ENCODE peak calls at places on chromosome 19, in five cellular contexts. W, Z, C, L and F are unnamed samples.

GRCh38 chr19:56299688-56300087 is 15.0 kb downstream of the ZSCAN5A start:
- DNase-seq in C (no peak), W (no peak), L (no peak), Z (no peak), F (no peak)

GRCh38 chr19:35533822-35534521 is 716 bp downstream of the GAPDHS start:
- DNase-seq in L (no peak), W (peak), C (no peak), Z (no peak), F (peak)

GRCh38 chr19:18562086-18562485 is 4.4 kb downstream of the KXD1 start:
- DNase-seq in C (no peak), L (peak), W (no peak), Z (no peak), F (peak)

GRCh38 chr19:35641515-35642151 is at the start of gene ETV2:
- DNase-seq in W (peak), L (no peak), Z (no peak), C (no peak), F (peak)

GRCh38 chr19:51338563-51339312 is 3.2 kb downstream of the VSIG10L start:
- DNase-seq in W (peak), L (peak), Z (no peak), C (peak), F (peak)

GRCh38 chr19:42282810-42283247 is 13.8 kb downstream of the CIC start:
- DNase-seq in W (no peak), L (no peak), C (no peak), Z (no peak), F (no peak)

GRCh38 chr19:5547881-5548280 is 19.9 kb downstream of the TINCR start:
- DNase-seq in Z (peak), C (peak), L (no peak), W (no peak), F (peak)

GRCh38 chr19:16199275-16199932 is 1.7 kb downstream of the AP1M1 start:
- DNase-seq in L (no peak), Z (no peak), C (no peak), W (no peak), F (no peak)

GRCh38 chr19:37334179-37335071 is 36.5 kb upstream of the ZNF527 start:
- DNase-seq in C (peak), Z (peak), L (peak), W (peak), F (peak)

GRCh38 chr19:10812902-10813404 is 23.1 kb downstream of the TMED1 start:
- DNase-seq in L (no peak), W (no peak), C (no peak), Z (peak), F (peak)

GRCh38 chr19:36032251-36033104 is at the start of gene CLIP3:
- DNase-seq in W (no peak), Z (peak), C (peak), L (peak), F (peak)

GRCh38 chr19:8611391-8611883 is 922 bp upstream of the ADAMTS10 start:
- DNase-seq in C (no peak), Z (no peak), W (no peak), L (no peak), F (no peak)

GRCh38 chr19:53091413-53091812 is 11.8 kb downstream of the ZNF160 start:
- DNase-seq in W (no peak), C (no peak), Z (no peak), L (no peak), F (no peak)

GRCh38 chr19:29942404-29943261 is 594 bp downstream of the URI1 start:
- DNase-seq in L (peak), Z (no peak), C (peak), W (peak), F (no peak)

GRCh38 chr19:46466536-46467199 is 4.7 kb downstream of the PNMA8A start:
- DNase-seq in W (no peak), Z (peak), L (peak), C (no peak), F (peak)

GRCh38 chr19:56660381-56661105 is 11.0 kb downstream of the ZNF835 start:
- DNase-seq in Z (no peak), C (no peak), L (peak), W (no peak), F (no peak)

GRCh38 chr19:17074628-17075034 is 621 bp downstream of the HAUS8 start:
- DNase-seq in Z (no peak), W (peak), C (no peak), L (no peak), F (no peak)

DNA sequence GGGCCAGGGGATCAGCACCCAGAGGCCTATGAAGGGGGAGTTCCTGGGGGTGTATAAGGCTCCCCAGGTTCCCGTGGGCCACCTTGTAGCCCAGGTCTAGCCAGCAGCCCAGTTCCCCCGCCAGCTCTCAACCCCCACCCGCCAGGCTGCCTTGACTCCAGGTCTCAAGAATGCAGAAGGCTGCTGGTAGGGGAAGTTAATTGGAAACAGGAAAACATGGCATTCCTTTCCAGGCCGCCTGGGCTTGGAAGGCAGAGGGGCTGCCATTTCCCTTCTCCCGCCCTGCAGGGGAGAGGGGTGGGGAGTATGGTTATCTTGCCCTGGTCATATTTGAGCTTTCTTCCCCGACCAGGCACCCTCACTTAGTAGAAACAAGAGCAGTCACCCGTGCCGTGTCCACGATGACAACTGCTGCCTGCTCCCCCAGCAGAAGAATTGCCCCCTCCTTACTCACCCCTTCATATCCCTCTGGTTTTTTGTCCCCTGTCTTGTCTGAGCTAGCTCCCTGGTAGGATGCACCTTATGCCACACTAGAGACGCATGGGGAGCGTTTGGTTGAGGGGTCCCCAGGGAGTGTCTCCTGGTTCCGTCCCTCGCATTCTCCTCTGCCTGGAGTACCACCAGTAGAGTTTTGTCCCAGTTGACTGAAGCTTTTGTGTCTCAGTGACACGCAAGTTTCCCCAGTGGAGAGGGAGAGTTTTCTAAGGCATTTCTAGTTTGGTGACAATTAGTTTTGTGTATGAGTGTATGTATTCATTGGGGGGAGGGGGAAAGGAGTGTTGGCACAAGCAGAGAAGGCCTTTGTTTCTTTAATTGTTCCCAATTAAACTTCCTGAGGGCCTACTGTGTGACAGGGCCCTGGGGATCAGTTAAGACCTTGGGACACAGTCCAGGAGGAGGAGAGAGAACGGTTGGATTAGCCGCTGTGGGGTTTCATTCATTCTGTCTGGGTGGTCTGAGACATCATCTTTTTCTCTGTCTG is 4.5 kb downstream of the BICRA start:
- DNase-seq in Z (peak), W (no peak), L (no peak), C (no peak), F (peak)
- H3K4me3 ChIP-seq in Z (no peak), W (no peak), L (no peak), C (no peak), F (no peak)

GRCh38 chr19:6768236-6768785 is 1.1 kb upstream of the SH2D3A start:
- DNase-seq in W (no peak), C (no peak), L (no peak), Z (no peak), F (no peak)
- H3K4me3 ChIP-seq in W (peak), C (no peak), L (no peak), Z (no peak), F (no peak)

DNA sequence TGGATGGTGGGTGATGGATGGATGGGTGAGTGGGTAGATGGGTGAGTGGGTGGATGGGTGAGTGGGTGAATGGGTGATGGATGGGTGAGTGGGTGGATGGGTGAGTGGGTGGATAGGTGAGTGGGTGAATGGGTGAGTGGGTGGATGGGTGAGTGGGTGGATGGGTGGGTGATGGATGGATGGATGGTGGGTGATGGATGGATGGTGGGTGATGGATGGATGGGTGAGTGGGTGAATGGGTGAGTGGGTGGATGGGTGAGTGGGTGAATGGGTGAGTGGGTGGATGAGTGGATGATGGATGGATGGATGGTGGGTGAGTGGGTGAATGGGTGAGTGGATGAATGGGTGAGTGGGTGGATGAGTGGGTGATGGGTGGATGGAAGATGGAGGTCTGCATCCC is 2.8 kb downstream of the SMIM24 start:
- DNase-seq in C (no peak), W (no peak), L (no peak), Z (no peak), F (no peak)
- H3K4me3 ChIP-seq in C (no peak), W (no peak), L (no peak), Z (no peak), F (no peak)

GRCh38 chr19:2170219-2170618 is 6.5 kb downstream of the DOT1L start:
- DNase-seq in L (no peak), C (no peak), Z (no peak), W (no peak), F (no peak)

GRCh38 chr19:2166741-2167738 is 3.3 kb downstream of the DOT1L start:
- DNase-seq in W (no peak), Z (no peak), C (no peak), L (peak), F (peak)

GRCh38 chr19:2167896-2168618 is 4.3 kb downstream of the DOT1L start:
- DNase-seq in L (peak), W (peak), Z (no peak), C (no peak), F (peak)

GRCh38 chr19:2170987-2171348 is 7.2 kb downstream of the DOT1L start:
- DNase-seq in Z (no peak), W (no peak), L (no peak), C (no peak), F (no peak)

GRCh38 chr19:2168619-2169424 is 5.1 kb downstream of the DOT1L start:
- DNase-seq in Z (peak), W (no peak), C (peak), L (peak), F (peak)
- H3K4me3 ChIP-seq in Z (peak), W (no peak), C (no peak), L (peak), F (peak)

DNA sequence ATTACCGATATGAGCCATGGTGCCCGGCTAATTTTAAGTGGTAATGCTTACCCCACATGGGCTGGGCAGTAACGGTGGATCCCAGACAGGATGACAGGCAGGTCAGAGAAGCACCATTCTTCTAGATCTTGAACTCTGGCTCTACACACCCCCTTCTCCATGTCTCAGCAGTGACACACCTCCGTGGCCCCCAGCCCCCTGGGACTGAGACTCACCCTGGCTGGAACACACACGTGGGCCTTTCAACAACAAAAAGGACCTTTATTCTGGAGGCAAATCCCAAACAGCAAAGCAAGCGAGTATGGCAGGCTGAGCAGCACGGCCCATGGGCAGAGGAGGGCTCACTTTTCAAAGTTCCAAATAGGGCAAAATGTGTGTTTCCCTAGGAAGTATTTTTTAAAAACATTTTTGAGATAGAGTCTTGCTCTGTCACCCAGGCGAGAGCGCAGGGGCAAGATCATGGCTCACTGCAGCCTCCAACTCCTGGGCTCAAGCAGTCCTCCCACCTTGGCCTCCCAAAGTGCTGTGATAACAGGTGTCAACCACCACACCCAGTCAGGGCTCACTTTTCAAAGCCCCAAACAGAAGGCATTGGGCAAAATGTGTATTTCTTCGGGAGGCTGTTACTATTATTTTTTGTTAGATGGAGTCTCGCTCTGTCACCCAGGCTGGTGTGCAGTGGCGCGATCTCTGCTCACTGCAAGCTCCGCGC is 4.2 kb upstream of the PLIN4 start:
- DNase-seq in Z (no peak), C (no peak), L (no peak), W (no peak), F (no peak)
- H3K4me3 ChIP-seq in Z (no peak), C (no peak), L (no peak), W (no peak), F (no peak)